ENCODE peak calls at places on chromosomes 4 and X, in ten cellular contexts. W, J, N, V, G, D, C, U, B and R are unnamed samples.
A peak's percentile ranks its signal among the peaks of the same experiment; 100 is the strongest.

GRCh38 chrX:24190500-24191156 is 41.1 kb downstream of the ZFX start:
- DNase-seq in W (peak; percentile 75), J (no peak), N (no peak), V (peak; percentile 78), G (no peak), D (no peak), C (peak; percentile 22), U (no peak), B (no peak), R (no peak)

GRCh38 chr4:169619518-169619957 is 840 bp upstream of the CLCN3 start:
- DNase-seq in W (peak; percentile 79), J (no peak), N (peak; percentile 67), V (peak; percentile 79), G (peak; percentile 36), D (no peak), C (peak; percentile 65), U (peak; percentile 40), B (no peak), R (peak; percentile 65)

GRCh38 chr4:1198070-1198844 is 25.9 kb upstream of the SPON2 start:
- DNase-seq in W (no peak), J (no peak), N (peak; percentile 8), V (peak; percentile 81), G (no peak), D (no peak), C (no peak), U (no peak), B (no peak), R (no peak)

GRCh38 chr4:114599231-114600065 is 841 bp downstream of the UGT8 start:
- DNase-seq in W (no peak), J (no peak), N (peak; percentile 59), V (peak; percentile 29), G (peak; percentile 6), D (no peak), C (peak; percentile 10), U (no peak), B (no peak), R (no peak)

GRCh38 chrX:37998586-37999267 is 7.6 kb upstream of the SYTL5 start:
- DNase-seq in W (peak; percentile 40), J (no peak), N (no peak), V (peak; percentile 77), G (no peak), D (no peak), C (peak; percentile 58), U (no peak), B (no peak), R (no peak)

GRCh38 chr4:166121897-166122296 is 248.9 kb downstream of the TLL1 start:
- DNase-seq in W (no peak), J (no peak), N (no peak), V (peak; percentile 1), G (no peak), D (no peak), C (no peak), U (no peak), B (no peak), R (no peak)

GRCh38 chr4:41124916-41125548 is 89.3 kb downstream of the APBB2 start:
- DNase-seq in W (peak; percentile 29), J (no peak), N (no peak), V (peak; percentile 81), G (no peak), D (no peak), C (peak; percentile 40), U (no peak), B (no peak), R (no peak)

GRCh38 chr4:99649778-99650177 is 7.8 kb downstream of the C4orf54 start:
- DNase-seq in W (no peak), J (no peak), N (no peak), V (no peak), G (no peak), D (no peak), C (no peak), U (no peak), B (no peak), R (no peak)

GRCh38 chrX:9586992-9587392 is 122.1 kb downstream of the TBL1X start:
- DNase-seq in W (no peak), J (no peak), N (no peak), V (no peak), G (peak; percentile 21), D (no peak), C (no peak), U (no peak), B (no peak), R (no peak)

GRCh38 chrX:2697306-2697705 is 6.2 kb downstream of the CD99 start:
- DNase-seq in W (no peak), J (no peak), N (no peak), V (no peak), G (no peak), D (no peak), C (no peak), U (no peak), B (no peak), R (no peak)

GRCh38 chrX:129980540-129981206 is 1.8 kb upstream of the BCORL1 start:
- DNase-seq in W (no peak), J (peak; percentile 74), N (peak; percentile 75), V (peak; percentile 48), G (peak; percentile 20), D (peak; percentile 77), C (no peak), U (no peak), B (no peak), R (no peak)
- H3K4me3 ChIP-seq in W (no peak overlapping the region), J (peak overlapping the region; percentile 91), N (no peak overlapping the region), V (peak overlapping the region; percentile 47), G (peak overlapping the region; percentile 56), D (no peak overlapping the region), C (no peak overlapping the region), U (peak overlapping the region; percentile 59), B (peak overlapping the region; percentile 65), R (peak overlapping the region; percentile 30)

DNA sequence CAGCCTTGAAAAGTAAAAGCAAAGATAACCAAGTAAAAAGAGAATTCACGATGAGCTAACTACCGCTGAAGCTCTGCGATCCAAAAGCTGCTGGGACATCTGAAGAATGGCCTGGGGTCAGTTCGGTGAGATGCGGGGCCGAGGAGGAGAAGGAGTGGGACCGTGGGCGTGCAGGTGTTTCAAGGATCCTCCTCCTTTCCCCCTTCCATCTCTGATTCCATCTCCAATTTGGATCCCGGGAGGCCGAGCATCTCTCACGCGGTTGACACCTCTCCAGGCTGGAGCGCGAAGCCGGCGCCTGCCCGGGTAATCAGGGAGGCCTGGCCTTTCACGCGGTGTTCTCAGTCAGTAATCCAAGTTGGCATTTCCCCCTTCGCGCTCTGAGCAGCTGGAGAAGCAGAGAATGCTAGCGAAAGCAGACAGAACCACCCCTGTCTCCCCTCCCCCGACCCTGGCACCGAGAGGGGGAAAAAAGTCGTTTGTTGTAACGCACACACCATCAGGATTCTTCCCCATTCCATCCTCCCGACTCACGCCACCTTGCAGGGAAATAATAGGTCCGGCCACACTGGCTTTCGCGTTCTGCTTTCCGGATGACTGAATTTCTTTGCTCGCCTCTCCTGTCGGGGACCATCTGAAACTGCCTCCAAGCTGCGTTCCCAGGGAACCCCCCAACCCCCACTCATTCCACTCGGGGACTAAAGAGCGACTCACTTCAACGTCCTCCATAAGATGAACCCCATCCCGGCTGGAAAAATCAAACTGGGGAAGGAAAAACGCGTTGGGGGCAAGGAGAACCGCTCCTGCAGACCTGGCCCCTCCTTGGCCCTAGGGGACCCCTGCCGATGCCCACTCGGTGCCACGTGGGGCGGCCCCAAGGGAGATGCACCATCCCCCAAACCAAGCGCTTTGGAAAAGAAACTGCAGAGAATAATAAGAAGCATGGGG is 6.5 kb downstream of the NEUROG2 start:
- DNase-seq in W (no peak), J (no peak), N (no peak), V (peak; percentile 53), G (no peak), D (no peak), C (no peak), U (no peak), B (no peak), R (no peak)
- H3K4me3 ChIP-seq in W (no peak overlapping the region), J (peak overlapping the region; percentile 36), N (no peak overlapping the region), V (peak overlapping the region; percentile 30), G (no peak overlapping the region), D (peak overlapping the region; percentile 38), C (no peak overlapping the region), U (no peak overlapping the region), B (peak overlapping the region; percentile 28), R (no peak overlapping the region)

DNA sequence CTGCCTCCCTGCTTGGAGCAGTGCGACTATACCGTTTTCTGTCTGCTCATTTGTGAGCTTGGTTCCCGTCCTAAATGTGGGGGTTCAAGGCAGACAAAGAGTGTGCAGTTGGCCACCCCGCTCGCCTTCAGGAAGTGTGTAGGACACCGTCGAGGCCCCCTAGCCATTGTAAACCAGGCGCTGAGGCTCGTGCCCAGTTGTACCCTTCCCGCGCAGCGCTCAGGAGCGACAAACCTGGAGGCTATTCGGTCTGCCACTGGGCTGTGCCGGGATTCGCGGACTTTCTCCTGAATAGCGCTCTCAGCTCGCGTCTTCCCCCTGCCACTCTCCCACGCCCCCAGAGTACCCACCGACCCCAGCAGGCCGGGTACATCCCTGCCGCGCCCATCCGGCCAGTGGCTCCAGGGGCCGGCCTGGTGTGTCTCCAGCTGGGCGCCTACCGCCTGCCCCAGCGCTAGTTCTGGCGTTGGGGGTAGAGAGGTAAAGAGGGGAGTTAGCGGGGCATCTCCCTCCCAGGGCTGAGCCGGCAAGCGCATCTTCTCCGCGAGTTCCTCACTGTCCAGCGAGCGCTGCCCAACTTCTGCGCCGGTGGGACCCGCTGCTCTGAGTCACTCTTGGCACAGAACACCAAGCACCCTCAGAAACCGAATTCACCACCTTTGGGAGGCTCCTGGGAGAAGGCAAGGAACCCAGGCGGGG is 880 bp upstream of the LONRF3 start:
- DNase-seq in W (no peak), J (peak; percentile 56), N (peak; percentile 17), V (peak; percentile 9), G (no peak), D (peak; percentile 68), C (no peak), U (no peak), B (no peak), R (no peak)
- H3K4me3 ChIP-seq in W (no peak overlapping the region), J (peak overlapping the region; percentile 1), N (no peak overlapping the region), V (no peak overlapping the region), G (no peak overlapping the region), D (peak overlapping the region; percentile 61), C (no peak overlapping the region), U (peak overlapping the region; percentile 72), B (peak overlapping the region; percentile 65), R (no peak overlapping the region)

DNA sequence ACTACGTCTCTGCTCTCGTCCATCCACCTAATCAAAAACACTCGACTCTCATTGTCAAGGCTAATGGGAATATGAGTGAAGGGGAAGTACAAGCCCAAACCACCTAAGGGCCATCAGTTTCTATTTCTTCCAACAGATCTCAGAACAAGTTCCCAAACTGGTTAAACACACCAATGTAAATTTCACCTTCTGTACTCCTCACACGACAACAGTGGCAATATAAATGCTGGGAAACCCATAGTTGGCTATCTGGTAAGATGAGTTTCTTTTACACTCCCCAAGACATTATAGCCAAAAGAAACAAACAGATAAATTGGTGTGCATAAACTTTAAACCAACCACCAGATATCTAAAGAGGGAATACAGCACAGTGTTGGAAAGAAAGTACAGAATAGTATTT is 21.9 kb downstream of the ACSL1 start:
- DNase-seq in W (no peak), J (no peak), N (no peak), V (no peak), G (no peak), D (no peak), C (no peak), U (no peak), B (no peak), R (no peak)
- H3K4me3 ChIP-seq in W (no peak overlapping the region), J (no peak overlapping the region), N (no peak overlapping the region), V (no peak overlapping the region), G (no peak overlapping the region), D (peak overlapping the region; percentile 9), C (no peak overlapping the region), U (no peak overlapping the region), B (peak overlapping the region; percentile 69), R (no peak overlapping the region)

GRCh38 chr4:74109894-74110605 is 11.1 kb upstream of the CXCL2 start:
- DNase-seq in W (peak; percentile 75), J (no peak), N (no peak), V (peak; percentile 80), G (no peak), D (no peak), C (peak; percentile 94), U (no peak), B (peak; percentile 96), R (no peak)
- H3K4me3 ChIP-seq in W (no peak overlapping the region), J (no peak overlapping the region), N (no peak overlapping the region), V (no peak overlapping the region), G (no peak overlapping the region), D (no peak overlapping the region), C (no peak overlapping the region), U (no peak overlapping the region), B (no peak overlapping the region), R (no peak overlapping the region)

GRCh38 chr4:86280246-86280645 is 79.6 kb downstream of the MAPK10 start:
- DNase-seq in W (no peak), J (no peak), N (no peak), V (no peak), G (no peak), D (no peak), C (no peak), U (no peak), B (no peak), R (no peak)
- H3K4me3 ChIP-seq in W (no peak overlapping the region), J (no peak overlapping the region), N (no peak overlapping the region), V (no peak overlapping the region), G (no peak overlapping the region), D (no peak overlapping the region), C (no peak overlapping the region), U (no peak overlapping the region), B (no peak overlapping the region), R (no peak overlapping the region)